ENCODE peak calls at places on chromosomes 16 and 17, in nine cellular contexts. G, A, C, N, M, J, V, D and O are unnamed samples.

GRCh38 chr16:84327926-84328505 is 33.3 kb downstream of the WFDC1 start:
- DNase-seq in N (no peak), M (no peak), V (no peak), A (no peak), D (no peak), G (no peak), C (no peak), J (no peak), O (no peak)

GRCh38 chr17:44970136-44970737 is 2.1 kb upstream of the C1QL1 start:
- DNase-seq in A (no peak), D (no peak), N (no peak), J (no peak), V (peak; percentile 35), M (no peak), C (peak; percentile 72), G (no peak), O (no peak)

GRCh38 chr17:76125922-76126321 is 15.1 kb downstream of the FOXJ1 start:
- DNase-seq in A (no peak), M (no peak), G (no peak), V (no peak), N (no peak), D (no peak), J (no peak), C (no peak), O (no peak)

GRCh38 chr17:9370464-9370863 is 205.2 kb downstream of the STX8 start:
- DNase-seq in V (no peak), J (peak; percentile 38), G (peak; percentile 62), M (no peak), A (no peak), C (no peak), N (no peak), D (no peak), O (no peak)

GRCh38 chr16:69889295-69889964 is 61.7 kb upstream of the CLEC18A start:
- DNase-seq in V (no peak), A (no peak), C (no peak), M (no peak), N (no peak), G (no peak), D (no peak), J (no peak), O (no peak)

GRCh38 chr17:81558941-81559806 is 7.0 kb upstream of the FAAP100 start:
- DNase-seq in C (peak; percentile 73), M (no peak), A (no peak), G (no peak), N (no peak), J (peak; percentile 85), D (no peak), V (no peak), O (no peak)

GRCh38 chr17:38761612-38762011 is 9.1 kb downstream of the PSMB3 start:
- DNase-seq in G (peak; percentile 32), V (no peak), D (no peak), A (no peak), N (no peak), J (peak; percentile 81), M (no peak), C (peak; percentile 86), O (no peak)

GRCh38 chr17:7864995-7865650 is 7.3 kb downstream of the CYB5D1 start:
- DNase-seq in A (no peak), D (no peak), J (no peak), M (no peak), N (no peak), V (no peak), G (no peak), C (no peak), O (no peak)

GRCh38 chr16:89335803-89336485 is 118.4 kb downstream of the ZNF778 start:
- DNase-seq in A (no peak), N (no peak), C (no peak), D (no peak), M (no peak), J (no peak), G (no peak), V (no peak), O (no peak)

GRCh38 chr17:70622382-70623260 is 453.3 kb downstream of the KCNJ2 start:
- DNase-seq in G (peak; percentile 18), D (no peak), N (no peak), A (peak; percentile 17), J (peak; percentile 34), M (peak; percentile 42), C (peak; percentile 76), V (peak; percentile 50), O (no peak)

GRCh38 chr16:4498546-4499195 is 22.5 kb downstream of the HMOX2 start:
- DNase-seq in C (no peak), V (no peak), G (no peak), A (no peak), N (no peak), D (no peak), J (no peak), M (no peak), O (no peak)

GRCh38 chr17:79888811-79889634 is 49.8 kb upstream of the CBX4 start:
- DNase-seq in C (no peak), G (no peak), N (no peak), D (no peak), J (no peak), V (no peak), M (no peak), A (no peak), O (no peak)

GRCh38 chr16:74606521-74607309 is at the start of gene GLG1:
- DNase-seq in D (peak; percentile 78), N (peak; percentile 88), G (peak; percentile 89), C (peak; percentile 89), A (peak; percentile 89), M (peak; percentile 90), V (peak; percentile 91), J (peak; percentile 91), O (peak; percentile 89)

GRCh38 chr17:28347261-28347891 is 10.0 kb downstream of the POLDIP2 start:
- DNase-seq in C (peak; percentile 39), A (peak; percentile 54), J (no peak), V (no peak), D (peak; percentile 69), N (no peak), M (peak; percentile 65), G (peak; percentile 90), O (no peak)

GRCh38 chr16:56776562-56776961 is 46.6 kb downstream of the NUP93 start:
- DNase-seq in N (no peak), C (no peak), V (no peak), M (peak; percentile 38), D (peak; percentile 26), A (peak; percentile 64), G (no peak), J (no peak), O (no peak)

GRCh38 chr16:12739738-12740137 is 63.9 kb downstream of the CPPED1 start:
- DNase-seq in N (no peak), D (no peak), V (no peak), C (no peak), A (no peak), M (no peak), J (no peak), G (no peak), O (no peak)

GRCh38 chr16:26666486-26666885 is 400.2 kb upstream of the C16orf82 start:
- DNase-seq in V (no peak), C (no peak), A (no peak), D (no peak), N (no peak), G (no peak), J (no peak), M (no peak), O (no peak)

GRCh38 chr16:67551091-67551490 is 11.2 kb upstream of the CTCF start:
- DNase-seq in V (no peak), G (no peak), M (no peak), N (no peak), C (no peak), J (no peak), A (no peak), D (no peak), O (no peak)

GRCh38 chr16:53031323-53031942 is 21.3 kb downstream of the CHD9NB start:
- DNase-seq in G (no peak), M (no peak), N (no peak), J (no peak), D (no peak), C (no peak), A (no peak), V (no peak), O (no peak)
- H3K27ac ChIP-seq in G (no peak overlapping the region), M (no peak overlapping the region), N (no peak overlapping the region), J (no peak overlapping the region), D (peak overlapping the region; percentile 48), C (peak overlapping the region; percentile 60), A (no peak overlapping the region), V (no peak overlapping the region), O (no peak overlapping the region)

DNA sequence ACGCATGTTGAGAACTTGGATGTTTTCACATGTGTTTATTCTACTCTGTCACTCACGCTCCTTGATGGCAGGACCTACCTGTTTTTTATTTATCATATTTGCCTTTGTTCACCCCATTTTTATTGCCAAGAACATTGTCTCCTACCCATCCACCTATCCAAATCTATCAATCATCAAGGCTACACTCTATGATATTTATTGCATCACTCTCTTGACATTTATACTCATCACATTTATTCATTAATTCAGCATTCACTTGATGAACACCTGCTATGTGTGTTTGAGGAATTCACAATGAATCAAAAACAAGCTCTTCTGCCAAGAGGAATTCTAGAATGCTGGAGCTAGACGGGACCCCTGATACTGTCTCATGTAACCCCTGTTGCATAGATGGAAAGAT is 94.5 kb upstream of the ZNF469 start:
- DNase-seq in A (no peak), G (no peak), M (no peak), V (no peak), N (no peak), C (no peak), D (no peak), J (no peak), O (no peak)
- H3K9me3 ChIP-seq in A (peaks cover 4% of the 10 kb centered on the region), G (peaks cover 14% of the 10 kb centered on the region), M (no peaks in the 10 kb centered on the region), V (peaks cover 17% of the 10 kb centered on the region), N (peaks cover 8% of the 10 kb centered on the region), C (peaks cover 34% of the 10 kb centered on the region), D (peaks cover 23% of the 10 kb centered on the region), J (peaks cover 67% of the 10 kb centered on the region), O (peaks cover 26% of the 10 kb centered on the region)

DNA sequence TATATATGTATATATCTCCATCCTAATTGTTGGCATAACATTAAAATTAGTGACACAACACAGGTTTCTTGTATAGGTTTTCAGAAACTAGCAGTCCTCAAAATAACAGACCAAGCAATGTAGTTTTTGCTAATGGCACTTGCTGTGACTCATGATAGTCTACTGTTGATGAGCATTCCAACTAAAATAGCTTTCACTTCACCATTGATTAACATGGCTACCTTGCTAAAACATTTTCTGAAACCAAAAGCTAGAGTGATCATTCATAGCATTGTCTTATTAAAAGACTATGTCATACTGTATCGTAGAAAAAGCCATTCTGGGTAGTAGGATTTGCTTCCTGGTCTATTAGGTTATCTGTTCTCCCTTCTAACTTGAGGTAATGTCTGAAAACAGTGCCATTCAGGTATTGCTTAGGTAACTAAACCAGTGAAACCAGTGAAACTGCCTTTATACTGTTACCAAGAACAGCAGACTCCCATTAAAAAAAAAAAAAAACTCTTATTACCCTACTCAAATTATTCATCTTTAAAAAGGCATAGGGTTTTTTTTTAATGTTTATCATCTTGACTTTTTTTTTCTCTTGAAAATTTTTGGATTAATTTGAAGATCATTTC is 2.4 kb upstream of the CLTC start:
- DNase-seq in N (no peak), M (no peak), V (no peak), C (no peak), G (no peak), D (no peak), J (no peak), A (no peak), O (no peak)
- H3K27ac ChIP-seq in N (no peak overlapping the region), M (no peak overlapping the region), V (no peak overlapping the region), C (no peak overlapping the region), G (no peak overlapping the region), D (peak overlapping the region; percentile 99), J (no peak overlapping the region), A (no peak overlapping the region), O (no peak overlapping the region)

GRCh38 chr16:35305476-35305875 is 1846.1 kb downstream of the TP53TG3F start:
- DNase-seq in M (no peak), G (no peak), V (no peak), J (no peak), D (no peak), A (no peak), C (no peak), N (no peak), O (no peak)
- H3K9me3 ChIP-seq in M (no peaks in the 10 kb centered on the region), G (peaks cover 25% of the 10 kb centered on the region), V (no peaks in the 10 kb centered on the region), J (no peaks in the 10 kb centered on the region), D (no peaks in the 10 kb centered on the region), A (no peaks in the 10 kb centered on the region), C (peaks cover 99% of the 10 kb centered on the region), N (peaks cover 5% of the 10 kb centered on the region), O (peaks cover 7% of the 10 kb centered on the region)